ENCODE peak calls at places on chromosomes 12 and 14, in eight cellular contexts. M is transverse colon, W is HepG2, K is SK-N-SH, B is sigmoid colon, X is GM12878, E is K562, C is stomach. G is an unnamed sample.

GRCh38 chr14:90388437-90388836 is 8.4 kb upstream of the CALM1 start:
- DNase-seq in X (no peak), K (no peak), E (peak; percentile 56), C (peak; percentile 40), W (no peak), M (peak; percentile 52), B (no peak), G (no peak)

GRCh38 chr12:27549801-27550652 is 26.0 kb downstream of the PPFIBP1 start:
- DNase-seq in B (peak; percentile 94), C (peak; percentile 81), E (peak; percentile 72), M (peak; percentile 74), W (peak; percentile 99), X (no peak), K (no peak), G (peak; percentile 89)

GRCh38 chr12:57983150-57983857 is 41.9 kb downstream of the ATP23 start:
- DNase-seq in C (no peak), M (peak; percentile 30), K (peak; percentile 4), E (peak; percentile 55), X (no peak), B (no peak), W (peak; percentile 12), G (no peak)

GRCh38 chr14:22872833-22873520 is 1.4 kb downstream of the LRP10 start:
- DNase-seq in B (no peak), X (no peak), W (no peak), E (no peak), M (no peak), K (no peak), C (no peak), G (no peak)

GRCh38 chr12:11876301-11876700 is 194.4 kb upstream of the BCL2L14 start:
- DNase-seq in X (no peak), W (no peak), K (no peak), E (no peak), B (no peak), C (no peak), M (no peak), G (no peak)

GRCh38 chr12:56987551-56988053 is 18.7 kb downstream of the ZBTB39 start:
- DNase-seq in K (peak; percentile 84), M (peak; percentile 85), E (peak; percentile 91), W (peak; percentile 46), X (no peak), C (peak; percentile 81), B (peak; percentile 92), G (peak; percentile 81)

GRCh38 chr12:111216387-111217159 is 152.3 kb downstream of the PHETA1 start:
- DNase-seq in C (no peak), B (no peak), M (no peak), K (no peak), E (no peak), W (no peak), X (no peak), G (no peak)

GRCh38 chr12:111642681-111643427 is 42.9 kb downstream of the BRAP start:
- DNase-seq in E (no peak), X (no peak), M (no peak), W (no peak), B (no peak), K (no peak), C (no peak), G (no peak)

GRCh38 chr12:57619434-57620244 is 8.4 kb downstream of the ARHGEF25 start:
- DNase-seq in C (peak; percentile 57), K (no peak), X (no peak), W (no peak), E (no peak), B (peak; percentile 65), M (no peak), G (no peak)

GRCh38 chr12:91884216-91884615 is 261.4 kb downstream of the BTG1 start:
- DNase-seq in M (no peak), E (no peak), K (no peak), W (no peak), B (no peak), X (no peak), C (no peak), G (no peak)

GRCh38 chr14:77647853-77648252 is 31.4 kb upstream of the SPTLC2 start:
- DNase-seq in W (no peak), X (no peak), M (peak; percentile 21), K (no peak), E (no peak), B (no peak), C (no peak), G (no peak)

GRCh38 chr12:1922075-1922709 is 3.7 kb upstream of the CACNA2D4 start:
- DNase-seq in K (peak; percentile 25), B (peak; percentile 58), E (no peak), C (peak; percentile 27), W (no peak), M (peak; percentile 52), X (no peak), G (no peak)

GRCh38 chr12:130396667-130397066 is 59.0 kb downstream of the PIWIL1 start:
- DNase-seq in C (no peak), B (no peak), W (no peak), X (no peak), M (no peak), K (no peak), E (no peak), G (no peak)

GRCh38 chr14:51969852-51970251 is 19.5 kb upstream of the RTRAF start:
- DNase-seq in W (no peak), K (no peak), X (no peak), E (no peak), M (no peak), B (no peak), C (no peak), G (no peak)

GRCh38 chr14:31879661-31880348 is 197.3 kb upstream of the ARHGAP5 start:
- DNase-seq in M (no peak), K (no peak), B (no peak), C (no peak), W (no peak), E (no peak), X (no peak), G (no peak)

GRCh38 chr12:122099280-122099749 is 20.8 kb downstream of the MLXIP start:
- DNase-seq in M (no peak), W (no peak), C (no peak), K (no peak), E (no peak), X (no peak), B (peak; percentile 57), G (peak; percentile 60)

GRCh38 chr12:122096591-122097149 is 18.1 kb downstream of the MLXIP start:
- DNase-seq in C (peak; percentile 34), W (no peak), B (peak; percentile 65), E (no peak), X (no peak), M (peak; percentile 17), K (no peak), G (no peak)

GRCh38 chr12:122096014-122096413 is 17.5 kb downstream of the MLXIP start:
- DNase-seq in X (no peak), C (no peak), B (peak; percentile 25), M (peak; percentile 5), W (no peak), K (no peak), E (no peak), G (no peak)

GRCh38 chr12:122099856-122100255 is 21.3 kb downstream of the MLXIP start:
- DNase-seq in M (no peak), E (no peak), X (no peak), W (no peak), K (no peak), C (no peak), B (no peak), G (no peak)

GRCh38 chr12:122097641-122098364 is 19.2 kb downstream of the MLXIP start:
- DNase-seq in B (peak; percentile 65), E (peak; percentile 96), X (no peak), C (peak; percentile 94), M (peak; percentile 85), W (peak; percentile 46), K (peak; percentile 66), G (no peak)
- TF ChIP-seq POLR2AphosphoS5 in B (no peak), E (peak; percentile 98), X (no peak), C (peak; percentile 79), M (peak; percentile 67), W (no peak), K (no peak), G (no peak)

GRCh38 chr12:94095618-94096017 is 52.8 kb upstream of the PLXNC1 start:
- DNase-seq in B (no peak), K (no peak), C (no peak), M (no peak), W (no peak), X (no peak), E (no peak), G (no peak)

GRCh38 chr12:94091624-94092023 is 56.8 kb upstream of the PLXNC1 start:
- DNase-seq in C (no peak), K (no peak), W (no peak), B (no peak), M (no peak), X (no peak), E (no peak), G (no peak)

GRCh38 chr12:94092516-94093241 is 55.7 kb upstream of the PLXNC1 start:
- DNase-seq in X (no peak), M (no peak), W (no peak), K (no peak), C (no peak), B (peak; percentile 70), E (no peak), G (no peak)

GRCh38 chr12:94094700-94095099 is 53.7 kb upstream of the PLXNC1 start:
- DNase-seq in M (no peak), B (no peak), E (no peak), K (no peak), C (no peak), W (no peak), X (no peak), G (no peak)

DNA sequence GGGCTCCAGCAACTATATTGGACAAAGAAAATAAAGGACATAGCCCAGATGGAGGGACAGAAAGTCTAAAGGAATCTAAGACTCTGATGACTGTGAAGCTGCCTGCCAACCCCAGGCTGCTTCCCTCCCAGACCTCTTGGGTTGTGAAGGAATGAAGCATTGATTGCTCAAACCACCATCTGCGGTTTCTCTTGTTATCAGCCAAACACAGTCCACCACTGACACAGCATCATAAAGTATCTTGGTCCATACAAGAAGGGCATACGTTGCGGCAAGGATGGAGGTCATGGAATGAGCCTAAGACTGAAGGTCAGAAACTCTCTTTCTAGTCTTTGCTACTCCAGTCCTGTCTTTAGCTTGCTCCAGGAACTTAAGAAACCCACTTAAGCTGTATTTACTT is 58.5 kb upstream of the PLXNC1 start:
- DNase-seq in E (peak; percentile 82), M (no peak), C (no peak), B (no peak), W (no peak), K (no peak), X (no peak), G (no peak)
- TF ChIP-seq EP300 in E (peak; percentile 75), M (no peak), C (no peak), B (no peak), W (no peak), K (no peak), X (no peak), G (no peak)

DNA sequence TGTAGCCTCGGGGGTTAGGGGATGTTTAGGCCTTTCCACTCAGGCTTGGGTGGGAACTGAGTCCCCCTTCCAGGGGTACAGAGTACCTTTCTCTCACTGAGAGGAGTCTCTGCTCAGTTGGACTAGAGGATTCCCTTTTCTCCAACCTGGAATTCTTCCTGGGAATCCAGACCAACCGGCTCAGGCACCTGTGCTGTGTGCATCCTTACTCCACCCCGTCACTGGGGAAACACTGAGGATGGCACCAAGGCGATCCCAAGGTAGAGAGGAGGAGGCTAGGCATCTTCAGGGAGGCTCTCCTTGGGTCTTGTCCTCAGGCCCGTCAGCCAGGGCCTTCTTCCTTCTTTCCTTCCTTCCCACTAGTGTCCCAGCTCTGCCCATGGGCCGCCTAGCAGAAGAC is 871 bp upstream of the TGM1 start:
- DNase-seq in B (no peak), W (no peak), E (no peak), K (no peak), X (no peak), M (no peak), C (no peak), G (no peak)
- TF ChIP-seq POLR2AphosphoS5 in B (no peak), W (no peak), E (no peak), K (no peak), X (no peak), M (no peak), C (no peak), G (no peak)

GRCh38 chr14:50447491-50447890 is 50.8 kb upstream of the CDKL1 start:
- DNase-seq in X (no peak), M (no peak), C (no peak), B (no peak), K (no peak), W (no peak), E (no peak), G (no peak)
- TF ChIP-seq EP300 in X (no peak), M (no peak), C (no peak), B (no peak), K (peak; percentile 10), W (no peak), E (no peak), G (no peak)

G was measured in suprapubic skin.